ENCODE peak calls at places on chromosomes 2 and 18, in six cellular contexts. Y is spleen; C is HuH-7; R is activated CD4-positive, alpha-beta T cell treated with anti-CD3 and anti-CD28 coated beads, Interleukin-2, amount 50 U/mL, for 24 hours; J is astrocyte of the cerebellum; L is GM04503. N is an unnamed sample.

GRCh38 chr2:20680744-20681143 is 13.8 kb downstream of the GDF7 start:
- DNase-seq in Y (no peak), C (no peak), R (no peak), J (no peak), L (no peak), N (no peak)

GRCh38 chr2:171411214-171411613 is 22.6 kb downstream of the METTL8 start:
- DNase-seq in Y (no peak), C (no peak), R (no peak), J (no peak), L (no peak), N (no peak)

GRCh38 chr2:20411361-20411894 is 35.4 kb upstream of the RHOB start:
- DNase-seq in Y (peak; percentile 93), C (peak; percentile 66), R (peak; percentile 56), J (peak; percentile 54), L (no peak), N (peak; percentile 47)

GRCh38 chr2:122804494-122804893 is 1049.0 kb downstream of the TSN start:
- DNase-seq in Y (no peak), C (no peak), R (no peak), J (no peak), L (no peak), N (no peak)

GRCh38 chr18:31513189-31513907 is 15.4 kb downstream of the DSG2 start:
- DNase-seq in Y (no peak), C (no peak), R (no peak), J (no peak), L (peak; percentile 3), N (no peak)

GRCh38 chr2:19362094-19362649 is 3.7 kb upstream of the OSR1 start:
- DNase-seq in Y (no peak), C (no peak), R (no peak), J (no peak), L (no peak), N (no peak)

GRCh38 chr2:53490659-53491058 is 276.9 kb upstream of the CHAC2 start:
- DNase-seq in Y (no peak), C (no peak), R (no peak), J (no peak), L (peak; percentile 30), N (peak; percentile 58)

GRCh38 chr2:197838036-197838435 is 33.6 kb downstream of the PLCL1 start:
- DNase-seq in Y (no peak), C (no peak), R (peak; percentile 30), J (no peak), L (no peak), N (peak; percentile 29)

GRCh38 chr2:15990151-15991101 is 50.1 kb downstream of the MYCN start:
- DNase-seq in Y (no peak), C (no peak), R (no peak), J (no peak), L (no peak), N (no peak)

GRCh38 chr2:35468271-35468670 is 887.3 kb upstream of the CRIM1 start:
- DNase-seq in Y (no peak), C (no peak), R (no peak), J (peak; percentile 43), L (no peak), N (no peak)

GRCh38 chr18:12747530-12748315 is 44.9 kb downstream of the PSMG2 start:
- DNase-seq in Y (no peak), C (no peak), R (no peak), J (peak; percentile 50), L (no peak), N (no peak)

GRCh38 chr2:187483537-187483936 is 35.5 kb upstream of the CALCRL start:
- DNase-seq in Y (no peak), C (no peak), R (no peak), J (no peak), L (no peak), N (no peak)

GRCh38 chr2:98637401-98638144 is 29.2 kb downstream of the UNC50 start:
- DNase-seq in Y (no peak), C (no peak), R (peak; percentile 39), J (no peak), L (no peak), N (no peak)

GRCh38 chr2:36413218-36413617 is 57.6 kb downstream of the CRIM1 start:
- DNase-seq in Y (no peak), C (no peak), R (no peak), J (no peak), L (no peak), N (no peak)

GRCh38 chr2:50594233-50594632 is 437.7 kb downstream of the NRXN1 start:
- DNase-seq in Y (no peak), C (no peak), R (no peak), J (no peak), L (no peak), N (no peak)

GRCh38 chr2:55923091-55923977 is at the start of gene EFEMP1:
- DNase-seq in Y (peak; percentile 73), C (peak; percentile 80), R (no peak), J (no peak), L (no peak), N (no peak)

GRCh38 chr2:8805278-8806045 is 32.0 kb downstream of the KIDINS220 start:
- DNase-seq in Y (no peak), C (no peak), R (no peak), J (no peak), L (no peak), N (no peak)

GRCh38 chr18:56645415-56646016 is 5.6 kb upstream of the WDR7 start:
- DNase-seq in Y (no peak), C (no peak), R (no peak), J (no peak), L (no peak), N (no peak)

GRCh38 chr18:68429809-68430208 is 285.1 kb downstream of the TMX3 start:
- DNase-seq in Y (no peak), C (no peak), R (no peak), J (no peak), L (no peak), N (no peak)

GRCh38 chr2:122251153-122251552 is 495.7 kb downstream of the TSN start:
- DNase-seq in Y (no peak), C (no peak), R (no peak), J (no peak), L (no peak), N (no peak)

GRCh38 chr2:209322905-209323517 is 100.8 kb upstream of the MAP2 start:
- DNase-seq in Y (no peak), C (no peak), R (no peak), J (no peak), L (no peak), N (no peak)

GRCh38 chr2:159226059-159226461 is 60.4 kb downstream of the WDSUB1 start:
- DNase-seq in Y (no peak), C (no peak), R (no peak), J (no peak), L (no peak), N (no peak)